ENCODE peak calls at places on chromosome 19, in four cellular contexts. I is stimulated activated CD4-positive, alpha-beta T cell treated with anti-CD3 and anti-CD28 coated beads, Interleukin-4, amount 100 ng/mL, for 48 hours; A is foreskin melanocyte; X is AG08395. B is an unnamed sample.

GRCh38 chr19:52889076-52889475 is 8.4 kb downstream of the ZNF320 start:
- DNase-seq in I (no peak), A (no peak), X (no peak), B (no peak)

GRCh38 chr19:54317965-54318240 is 4.9 kb upstream of the LILRA5 start:
- DNase-seq in I (no peak), A (no peak), X (no peak), B (no peak)

GRCh38 chr19:55255618-55256423 is 3.0 kb downstream of the PPP6R1 start:
- DNase-seq in I (peak), A (no peak), X (no peak), B (no peak)

GRCh38 chr19:56105090-56105701 is 15.9 kb downstream of the ZNF787 start:
- DNase-seq in I (peak), A (no peak), X (no peak), B (no peak)

GRCh38 chr19:10864538-10864899 is 6.8 kb upstream of the CARM1 start:
- DNase-seq in I (peak), A (peak), X (peak), B (peak)

GRCh38 chr19:57110592-57111328 is 9.0 kb upstream of the USP29 start:
- DNase-seq in I (no peak), A (no peak), X (no peak), B (no peak)

GRCh38 chr19:920051-920857 is 3.1 kb downstream of the KISS1R start:
- DNase-seq in I (peak), A (no peak), X (no peak), B (no peak)

GRCh38 chr19:2768365-2769132 is 14.5 kb downstream of the SGTA start:
- DNase-seq in I (no peak), A (no peak), X (no peak), B (no peak)

GRCh38 chr19:33558846-33559245 is 37.3 kb upstream of the PEPD start:
- DNase-seq in I (no peak), A (peak), X (no peak), B (no peak)

GRCh38 chr19:38303517-38304351 is at the start of gene C19orf33:
- DNase-seq in I (no peak), A (no peak), X (no peak), B (no peak)

GRCh38 chr19:29509456-29509855 is 16.3 kb upstream of the VSTM2B start:
- DNase-seq in I (no peak), A (no peak), X (no peak), B (no peak)

GRCh38 chr19:56141416-56141992 is 417 bp downstream of the ZNF444 start:
- DNase-seq in I (no peak), A (no peak), X (peak), B (no peak)

GRCh38 chr19:44447864-44448674 is at the start of gene ZNF229:
- DNase-seq in I (peak), A (peak), X (peak), B (peak)

GRCh38 chr19:58382997-58383603 is 2.3 kb upstream of the ZNF837 start:
- DNase-seq in I (no peak), A (no peak), X (no peak), B (no peak)

GRCh38 chr19:17855333-17856152 is 4.2 kb upstream of the RPL18A start:
- DNase-seq in I (peak), A (peak), X (peak), B (peak)

GRCh38 chr19:42252365-42253244 is 2.3 kb downstream of the ERF start:
- DNase-seq in I (no peak), A (peak), X (peak), B (peak)

GRCh38 chr19:54616840-54617560 is 13.3 kb upstream of the LILRB1 start:
- DNase-seq in I (no peak), A (no peak), X (no peak), B (no peak)

GRCh38 chr19:33580645-33581037 is 41.1 kb upstream of the CHST8 start:
- DNase-seq in I (no peak), A (no peak), X (no peak), B (no peak)

GRCh38 chr19:32318884-32319520 is 26.4 kb upstream of the ZNF507 start:
- DNase-seq in I (no peak), A (peak), X (peak), B (no peak)

GRCh38 chr19:28242317-28242927 is 970.5 kb downstream of the UQCRFS1 start:
- DNase-seq in I (no peak), A (peak), X (peak), B (peak)

GRCh38 chr19:34519602-34520001 is 38.0 kb downstream of the WTIP start:
- DNase-seq in I (no peak), A (no peak), X (no peak), B (no peak)

GRCh38 chr19:16628984-16629691 is 1.1 kb upstream of the MED26 start:
- DNase-seq in I (no peak), A (peak), X (peak), B (no peak)

GRCh38 chr19:10112895-10113591 is 1.6 kb downstream of the P2RY11 start:
- DNase-seq in I (peak), A (no peak), X (peak), B (no peak)

GRCh38 chr19:3950871-3951861 is 18.3 kb downstream of the NMRK2 start:
- DNase-seq in I (no peak), A (no peak), X (no peak), B (no peak)

GRCh38 chr19:55070755-55071502 is 4.7 kb upstream of the EPS8L1 start:
- DNase-seq in I (no peak), A (no peak), X (peak), B (peak)